ENCODE peak calls at places on chromosomes 1 and 21, in ten cellular contexts. H is pancreas; K is T-helper 9 cell; T is osteocyte; E is T-cell; L is T follicular helper cell; V is NCI-H1092 treated with DMSO at 0.1 percent for 48 hours; C is fibroblast of the aortic adventitia; P is central memory CD4-positive, alpha-beta T cell; I is nephron progenitor cell. J is an unnamed sample.

GRCh38 chr1:154095456-154095855 is 59.4 kb downstream of the NUP210L start:
- DNase-seq in V (no peak), P (no peak), C (no peak), T (no peak), K (no peak), L (no peak), H (no peak), E (no peak), I (no peak), J (no peak)

GRCh38 chr1:60343736-60344135 is 270.2 kb upstream of the C1orf87 start:
- DNase-seq in H (no peak), E (no peak), P (no peak), C (no peak), K (no peak), I (no peak), V (no peak), T (no peak), L (no peak), J (no peak)

GRCh38 chr21:34545079-34545884 is 33.3 kb upstream of the KCNE1 start:
- DNase-seq in P (no peak), H (no peak), V (no peak), C (peak), I (no peak), E (no peak), T (no peak), K (no peak), L (no peak), J (no peak)

GRCh38 chr1:32924881-32925344 is 23.7 kb upstream of the TMEM54 start:
- DNase-seq in H (no peak), E (no peak), T (no peak), K (no peak), I (peak), L (no peak), P (no peak), V (no peak), C (no peak), J (no peak)

GRCh38 chr1:183870351-183871077 is 65.6 kb downstream of the RGL1 start:
- DNase-seq in E (no peak), I (no peak), T (no peak), H (no peak), C (peak), K (no peak), V (no peak), P (no peak), L (no peak), J (no peak)

GRCh38 chr1:186605762-186606350 is 74.4 kb downstream of the PTGS2 start:
- DNase-seq in K (no peak), E (no peak), T (no peak), H (no peak), C (peak), L (no peak), P (peak), V (peak), I (peak), J (no peak)

GRCh38 chr1:31166462-31166861 is 73.2 kb downstream of the NKAIN1 start:
- DNase-seq in C (no peak), H (no peak), K (no peak), P (no peak), L (no peak), I (no peak), V (no peak), T (no peak), E (no peak), J (no peak)

GRCh38 chr21:41348434-41348833 is 13.4 kb upstream of the MX2 start:
- DNase-seq in V (no peak), C (no peak), L (no peak), K (no peak), H (no peak), I (no peak), E (no peak), P (no peak), T (no peak), J (no peak)

GRCh38 chr1:159307338-159307737 is 5.2 kb downstream of the FCER1A start:
- DNase-seq in P (no peak), L (no peak), C (no peak), V (no peak), T (no peak), E (no peak), K (no peak), H (no peak), I (no peak), J (no peak)

GRCh38 chr1:231799363-231799986 is 172.9 kb downstream of the DISC1 start:
- DNase-seq in K (no peak), T (no peak), P (no peak), H (no peak), V (no peak), I (no peak), C (peak), E (no peak), L (no peak), J (no peak)

GRCh38 chr1:197481101-197481500 is 213.0 kb downstream of the CRB1 start:
- DNase-seq in K (no peak), L (no peak), H (no peak), T (no peak), E (no peak), V (no peak), I (peak), C (no peak), P (no peak), J (peak)

GRCh38 chr1:227729881-227730629 is 5.0 kb downstream of the JMJD4 start:
- DNase-seq in P (no peak), K (no peak), T (no peak), V (peak), L (no peak), I (peak), E (no peak), H (no peak), C (peak), J (no peak)

GRCh38 chr1:32438136-32438535 is 26.7 kb upstream of the ZBTB8B start:
- DNase-seq in K (no peak), P (no peak), L (no peak), T (no peak), E (no peak), C (no peak), H (no peak), V (no peak), I (no peak), J (no peak)

GRCh38 chr1:193325771-193326170 is 139.4 kb upstream of the B3GALT2 start:
- DNase-seq in L (no peak), I (no peak), K (no peak), H (no peak), P (no peak), V (no peak), E (no peak), T (no peak), C (peak), J (no peak)

GRCh38 chr1:204925701-204926100 is 55.0 kb downstream of the NFASC start:
- DNase-seq in T (peak), L (no peak), P (no peak), I (no peak), C (no peak), K (no peak), H (no peak), V (no peak), E (no peak), J (no peak)

GRCh38 chr1:93607814-93608187 is 73.8 kb downstream of the BCAR3 start:
- DNase-seq in C (no peak), L (no peak), P (no peak), H (no peak), T (no peak), E (no peak), K (no peak), I (no peak), V (no peak), J (no peak)

GRCh38 chr1:53037159-53037558 is 24.9 kb upstream of the PODN start:
- DNase-seq in E (no peak), T (no peak), K (no peak), C (no peak), H (no peak), P (no peak), I (no peak), L (no peak), V (no peak), J (no peak)

GRCh38 chr1:225049594-225049993 is 120.1 kb downstream of the DNAH14 start:
- DNase-seq in K (no peak), V (no peak), L (no peak), T (no peak), E (no peak), P (no peak), I (no peak), H (no peak), C (no peak), J (no peak)